ENCODE peak calls at places on chromosomes 2 and 18, in six cellular contexts. V, L, C, N, M and Q are unnamed samples. For H3K36me3, the result is how much of the 10 kb centered on the place peaks cover.

GRCh38 chr2:136118819-136119716 is 1.1 kb upstream of the CXCR4 start:
- DNase-seq in V (no peak), L (no peak), C (peak), N (peak), M (peak), Q (no peak)

GRCh38 chr18:36594621-36595020 is 234.2 kb downstream of the TPGS2 start:
- DNase-seq in L (no peak), N (no peak), C (no peak), V (no peak), M (no peak), Q (no peak)

GRCh38 chr2:113079123-113079522 is 11.4 kb downstream of the IL1F10 start:
- DNase-seq in C (no peak), M (no peak), V (peak), L (no peak), N (no peak), Q (no peak)

GRCh38 chr2:161599842-161600241 is 24.4 kb upstream of the SLC4A10 start:
- DNase-seq in L (no peak), V (no peak), C (no peak), M (no peak), N (no peak), Q (no peak)

GRCh38 chr18:12862467-12862866 is 21.6 kb downstream of the PTPN2 start:
- DNase-seq in V (peak), L (no peak), C (peak), M (peak), N (no peak), Q (no peak)

GRCh38 chr2:198096007-198096406 is 291.6 kb downstream of the PLCL1 start:
- DNase-seq in C (no peak), V (no peak), M (no peak), N (no peak), L (no peak), Q (no peak)

GRCh38 chr2:180524458-180524857 is 455.9 kb upstream of the UBE2E3 start:
- DNase-seq in L (no peak), N (no peak), C (peak), V (no peak), M (no peak), Q (peak)

GRCh38 chr2:28408764-28409599 is 16.3 kb downstream of the FOSL2 start:
- DNase-seq in V (no peak), L (peak), N (no peak), M (no peak), C (no peak), Q (peak)

GRCh38 chr2:240655931-240656886 is 26.5 kb downstream of the AQP12B start:
- DNase-seq in C (no peak), M (no peak), N (no peak), L (no peak), V (peak), Q (peak)

GRCh38 chr2:188340257-188340656 is 48.6 kb downstream of the GULP1 start:
- DNase-seq in L (no peak), V (no peak), C (no peak), M (no peak), N (no peak), Q (no peak)

GRCh38 chr18:62081248-62081647 is 105.6 kb downstream of the PIGN start:
- DNase-seq in C (no peak), N (no peak), M (no peak), L (no peak), V (no peak), Q (no peak)

GRCh38 chr2:10557506-10558265 is 109.6 kb upstream of the ODC1 start:
- DNase-seq in M (no peak), V (no peak), C (no peak), N (no peak), L (no peak), Q (no peak)

GRCh38 chr2:25903216-25903776 is 25.0 kb upstream of the ASXL2 start:
- DNase-seq in V (no peak), N (peak), M (no peak), C (no peak), L (no peak), Q (no peak)

GRCh38 chr2:204673877-204674276 is 128.6 kb downstream of the PARD3B start:
- DNase-seq in C (no peak), M (no peak), L (no peak), N (no peak), V (peak), Q (peak)

GRCh38 chr18:7452331-7452730 is 114.8 kb upstream of the PTPRM start:
- DNase-seq in L (peak), C (peak), V (peak), M (peak), N (peak), Q (peak)

GRCh38 chr2:226057365-226057764 is 657.9 kb downstream of the NYAP2 start:
- DNase-seq in M (no peak), L (no peak), N (no peak), V (no peak), C (no peak), Q (no peak)

GRCh38 chr2:219168526-219168925 is 1.3 kb downstream of the SLC23A3 start:
- DNase-seq in M (no peak), C (no peak), V (peak), L (no peak), N (no peak), Q (peak)

GRCh38 chr2:241009601-241010530 is 11.4 kb downstream of the SNED1 start:
- DNase-seq in L (no peak), N (peak), C (peak), M (no peak), V (peak), Q (peak)

DNA sequence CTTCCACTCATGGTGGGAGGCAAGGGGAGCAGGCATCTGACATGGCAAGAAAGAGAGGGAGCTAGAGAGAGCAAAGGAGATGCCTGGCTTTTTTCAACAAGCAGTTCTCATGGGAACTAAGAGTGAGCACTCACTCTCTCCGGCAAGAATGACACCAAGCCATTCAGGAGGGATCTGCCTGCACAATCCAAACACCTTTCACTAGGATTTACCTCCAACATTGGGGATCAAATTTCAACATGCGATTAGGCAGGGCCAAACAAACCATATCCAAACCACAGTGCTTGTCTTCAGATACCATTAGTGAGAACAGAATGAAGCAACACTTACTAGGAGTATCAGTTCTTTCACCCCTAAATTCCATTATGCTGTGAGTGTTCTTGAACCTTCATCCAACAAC is 77.3 kb downstream of the FIGN start:
- DNase-seq in C (peak), L (no peak), V (no peak), M (no peak), N (no peak), Q (no peak)
- H3K9ac ChIP-seq in C (no peak), L (no peak), V (no peak), M (no peak), N (no peak), Q (no peak)

GRCh38 chr18:68409585-68409984 is 305.3 kb downstream of the TMX3 start:
- DNase-seq in L (no peak), M (no peak), V (no peak), C (no peak), N (no peak), Q (no peak)

GRCh38 chr18:68400889-68401288 is 314.0 kb downstream of the TMX3 start:
- DNase-seq in M (no peak), L (no peak), N (no peak), V (no peak), C (no peak), Q (no peak)

GRCh38 chr18:68402784-68403183 is 312.1 kb downstream of the TMX3 start:
- DNase-seq in V (peak), M (no peak), N (no peak), C (no peak), L (no peak), Q (no peak)

GRCh38 chr18:68406761-68407160 is 308.1 kb downstream of the TMX3 start:
- DNase-seq in N (no peak), L (no peak), V (peak), M (no peak), C (no peak), Q (peak)
- TF ChIP-seq EZH2phosphoT487 in N (no peak), L (no peak), V (no peak), M (no peak), C (no peak), Q (no peak)

GRCh38 chr2:207143474-207144190 is 22.1 kb downstream of the KLF7 start:
- DNase-seq in M (peak), V (no peak), L (no peak), C (peak), N (no peak), Q (peak)
- H3K36me3 ChIP-seq in M (under half), V (under half), L (under half), C (under half), N (under half), Q (under half)

GRCh38 chr18:48552130-48552529 is 13.3 kb downstream of the CTIF start:
- DNase-seq in V (no peak), M (no peak), N (no peak), C (no peak), L (no peak), Q (no peak)

GRCh38 chr18:48551100-48551499 is 12.3 kb downstream of the CTIF start:
- DNase-seq in C (no peak), V (no peak), N (no peak), M (no peak), L (no peak), Q (no peak)

GRCh38 chr18:48554610-48555400 is 16.0 kb downstream of the CTIF start:
- DNase-seq in V (no peak), M (no peak), N (no peak), C (no peak), L (no peak), Q (no peak)

GRCh38 chr18:48555465-48555995 is 16.7 kb downstream of the CTIF start:
- DNase-seq in N (no peak), V (no peak), C (no peak), M (no peak), L (no peak), Q (no peak)

GRCh38 chr18:48553236-48553635 is 14.4 kb downstream of the CTIF start:
- DNase-seq in M (no peak), V (no peak), L (no peak), C (no peak), N (no peak), Q (no peak)
- H3K9ac ChIP-seq in M (no peak), V (no peak), L (no peak), C (no peak), N (no peak), Q (no peak)

DNA sequence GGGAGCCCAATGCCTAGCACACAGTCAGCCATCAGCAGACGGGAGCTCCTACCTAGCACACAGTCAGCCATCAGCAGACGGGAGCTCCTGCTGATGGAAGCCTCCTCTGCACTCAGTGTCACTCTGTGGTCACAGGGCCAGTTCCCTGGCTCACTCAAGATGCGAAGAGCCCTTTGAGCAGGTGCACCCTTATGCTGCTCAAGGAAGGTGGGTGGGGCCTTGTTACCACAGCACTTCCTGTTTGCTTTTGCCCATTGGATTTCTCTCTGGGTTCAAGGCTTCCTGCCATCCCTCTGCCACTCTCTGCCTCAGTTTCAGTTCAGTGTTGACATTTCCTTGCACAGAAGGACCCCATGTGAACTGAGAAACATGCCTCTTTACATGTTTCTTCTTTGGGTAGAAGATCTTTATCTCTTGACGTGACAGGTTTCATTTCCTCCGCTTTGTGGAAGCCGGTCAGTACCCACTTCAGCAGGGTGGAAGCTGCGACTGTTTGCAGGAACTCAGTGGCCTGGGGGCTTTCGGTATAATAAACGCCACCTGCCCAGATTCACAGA is 11.6 kb downstream of the TRIB2 start:
- DNase-seq in N (no peak), L (no peak), M (peak), C (no peak), V (no peak), Q (no peak)
- TF ChIP-seq EZH2phosphoT487 in N (no peak), L (no peak), M (no peak), C (no peak), V (no peak), Q (no peak)

DNA sequence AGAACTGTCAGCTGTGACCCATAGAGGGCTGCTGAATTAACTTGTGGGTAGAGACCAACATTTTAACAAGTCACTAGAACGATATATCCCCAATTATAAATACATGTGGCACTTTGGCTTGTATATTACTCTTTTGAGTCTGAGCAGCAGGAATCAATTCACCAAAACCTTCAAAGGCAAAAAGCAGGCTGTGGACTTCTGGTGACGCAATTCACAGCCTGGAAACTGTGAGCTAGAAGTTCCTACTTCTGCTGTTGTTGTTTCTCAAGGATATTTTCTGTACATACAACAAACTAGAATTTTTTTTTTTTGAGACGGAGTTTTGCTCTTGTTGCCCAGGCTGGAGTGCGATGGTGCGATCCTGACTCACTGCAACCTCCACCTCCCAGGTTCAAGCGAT is 37.3 kb downstream of the PTCD3 start:
- DNase-seq in C (no peak), L (no peak), M (no peak), V (no peak), N (no peak), Q (peak)
- H3K36me3 ChIP-seq in C (under half), L (under half), M (under half), V (half or more), N (half or more), Q (half or more)

GRCh38 chr18:8904316-8904715 is 198.2 kb upstream of the NDUFV2 start:
- DNase-seq in L (no peak), V (no peak), N (no peak), M (no peak), C (no peak), Q (no peak)

GRCh38 chr18:8895987-8896619 is 190.7 kb downstream of the MTCL1 start:
- DNase-seq in L (no peak), N (no peak), C (no peak), V (peak), M (no peak), Q (peak)

GRCh38 chr18:8898990-8899389 is 193.6 kb downstream of the MTCL1 start:
- DNase-seq in N (no peak), M (no peak), L (no peak), V (no peak), C (no peak), Q (no peak)

GRCh38 chr18:8901019-8901418 is 195.7 kb downstream of the MTCL1 start:
- DNase-seq in M (peak), C (no peak), V (peak), N (no peak), L (no peak), Q (no peak)

GRCh38 chr18:8900552-8900951 is 195.2 kb downstream of the MTCL1 start:
- DNase-seq in C (no peak), V (no peak), L (no peak), N (no peak), M (no peak), Q (no peak)
- H3K9ac ChIP-seq in C (no peak), V (no peak), L (no peak), N (no peak), M (no peak), Q (no peak)

GRCh38 chr2:24881623-24882022 is 38.4 kb downstream of the ADCY3 start:
- DNase-seq in C (no peak), N (no peak), M (no peak), V (no peak), L (no peak), Q (no peak)
- TF ChIP-seq EZH2phosphoT487 in C (no peak), N (no peak), M (no peak), V (no peak), L (no peak), Q (no peak)

DNA sequence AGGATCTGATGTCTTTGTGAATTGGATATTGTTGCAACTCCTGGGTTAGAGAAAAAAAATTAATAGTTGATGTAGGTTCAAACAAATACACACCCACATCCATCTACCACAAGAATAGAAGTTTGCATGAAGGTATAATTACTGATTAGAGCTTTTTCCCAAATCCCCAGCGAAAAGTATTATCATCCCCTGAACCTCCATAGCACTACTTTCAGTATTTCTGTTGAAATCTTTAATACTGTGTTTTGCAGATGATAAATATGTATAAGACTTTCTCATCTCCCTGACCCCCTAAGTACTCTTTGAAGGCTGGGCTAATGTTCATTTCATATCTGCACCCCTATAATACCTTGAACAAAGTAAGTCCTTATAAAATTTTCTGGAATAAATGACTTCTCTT is 6.4 kb downstream of the FN1 start:
- DNase-seq in L (no peak), M (no peak), N (no peak), C (no peak), V (no peak), Q (peak)
- H3K36me3 ChIP-seq in L (under half), M (under half), N (half or more), C (under half), V (under half), Q (half or more)

DNA sequence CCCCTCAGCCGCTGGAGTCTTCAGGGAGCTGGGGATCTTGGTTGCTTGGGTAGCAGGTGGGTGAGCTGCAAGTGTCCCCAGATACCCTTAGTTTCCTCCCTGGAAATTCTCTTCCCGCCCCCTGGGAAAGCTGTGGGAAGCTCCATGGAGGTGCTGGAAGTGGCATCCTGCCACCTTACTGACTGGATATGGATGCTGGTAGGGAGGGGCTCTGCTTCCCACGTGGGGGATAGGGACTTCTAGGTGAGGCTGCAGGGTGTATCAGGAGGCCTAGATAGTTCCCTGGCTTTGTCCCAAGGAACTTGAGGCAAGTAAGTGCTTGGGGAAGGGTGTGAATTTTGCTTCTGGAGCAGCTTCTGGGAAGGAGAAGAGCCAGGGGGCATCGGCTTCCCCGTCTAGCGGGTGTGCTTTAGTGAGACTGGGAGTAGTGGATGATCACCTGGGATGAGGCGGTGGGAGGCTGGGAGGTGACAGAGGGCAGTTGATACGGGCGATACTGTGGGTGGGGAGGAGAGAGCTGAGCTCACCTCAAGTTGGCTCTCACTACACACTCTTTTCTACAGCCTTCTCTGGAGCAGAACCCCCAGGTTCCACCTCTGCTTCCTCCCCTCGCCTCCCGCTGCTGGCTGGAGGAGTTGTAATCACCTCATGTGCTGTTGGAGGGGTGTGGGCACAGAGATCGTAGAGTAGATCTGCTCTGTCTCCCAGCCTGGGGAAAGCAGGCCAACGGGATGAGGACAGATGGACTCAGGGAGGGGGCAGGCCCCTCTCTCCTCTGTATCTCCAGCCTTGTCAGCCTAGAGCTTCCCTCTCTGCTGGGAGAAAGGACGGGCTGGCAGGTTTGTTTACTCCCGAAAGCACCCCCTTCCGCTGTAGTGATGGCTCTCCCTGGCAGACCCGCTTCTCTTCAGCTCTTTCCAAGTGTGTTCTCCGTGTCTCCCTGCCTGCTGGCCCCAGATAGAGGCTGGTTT is 19.8 kb downstream of the TET3 start:
- DNase-seq in C (no peak), L (no peak), N (no peak), V (no peak), M (no peak), Q (peak)
- H3K9ac ChIP-seq in C (no peak), L (no peak), N (no peak), V (no peak), M (no peak), Q (peak)